ENCODE peak calls at places on chromosomes 7 and 10, in ten cellular contexts. Z, P, V, Q, G, T, N, D, K and H are unnamed samples. For H3K4me1, the result is how much of the 10 kb centered on the place peaks cover.

GRCh38 chr7:32036557-32036956 is 33.6 kb downstream of the PDE1C start:
- DNase-seq in Z (no peak), P (no peak), V (no peak), Q (no peak), G (no peak), T (peak), N (no peak), D (no peak), K (no peak), H (no peak)

GRCh38 chr7:88200793-88201192 is 19.0 kb downstream of the SRI start:
- DNase-seq in Z (no peak), P (no peak), V (no peak), Q (no peak), G (no peak), T (no peak), N (no peak), D (peak), K (no peak), H (no peak)

GRCh38 chr10:127884501-127884900 is 8.2 kb downstream of the CLRN3 start:
- DNase-seq in Z (peak), P (no peak), V (no peak), Q (no peak), G (no peak), T (no peak), N (no peak), D (no peak), K (no peak), H (no peak)

GRCh38 chr7:64618785-64619456 is 47.0 kb upstream of the ZNF107 start:
- DNase-seq in Z (peak), P (no peak), V (no peak), Q (no peak), G (no peak), T (peak), N (no peak), D (peak), K (no peak), H (no peak)

GRCh38 chr7:138338361-138338760 is 121.7 kb upstream of the TRIM24 start:
- DNase-seq in Z (peak), P (peak), V (no peak), Q (peak), G (no peak), T (no peak), N (peak), D (no peak), K (peak), H (no peak)

GRCh38 chr10:95560288-95561199 is 627 bp downstream of the SORBS1 start:
- DNase-seq in Z (peak), P (peak), V (peak), Q (peak), G (peak), T (peak), N (peak), D (peak), K (peak), H (peak)

GRCh38 chr7:82362129-82362528 is 81.4 kb downstream of the CACNA2D1 start:
- DNase-seq in Z (no peak), P (no peak), V (no peak), Q (no peak), G (no peak), T (no peak), N (no peak), D (peak), K (no peak), H (no peak)

GRCh38 chr7:101859411-101860106 is 42.1 kb downstream of the CUX1 start:
- DNase-seq in Z (no peak), P (no peak), V (no peak), Q (no peak), G (no peak), T (no peak), N (no peak), D (no peak), K (no peak), H (no peak)

GRCh38 chr10:131848741-131849590 is 51.8 kb upstream of the PPP2R2D start:
- DNase-seq in Z (no peak), P (no peak), V (no peak), Q (no peak), G (no peak), T (no peak), N (peak), D (no peak), K (peak), H (peak)

GRCh38 chr10:13703101-13703818 is 116.5 kb downstream of the PRPF18 start:
- DNase-seq in Z (no peak), P (no peak), V (no peak), Q (no peak), G (no peak), T (no peak), N (no peak), D (no peak), K (no peak), H (no peak)

GRCh38 chr7:30164567-30164966 is 29.8 kb downstream of the MTURN start:
- DNase-seq in Z (no peak), P (no peak), V (no peak), Q (no peak), G (no peak), T (peak), N (no peak), D (peak), K (no peak), H (no peak)

GRCh38 chr7:95622001-95622549 is 25.8 kb upstream of the PDK4 start:
- DNase-seq in Z (no peak), P (no peak), V (no peak), Q (peak), G (no peak), T (no peak), N (no peak), D (no peak), K (no peak), H (no peak)

GRCh38 chr7:120272896-120273475 is at the start of gene KCND2:
- DNase-seq in Z (no peak), P (no peak), V (no peak), Q (no peak), G (no peak), T (peak), N (no peak), D (peak), K (no peak), H (peak)

GRCh38 chr7:47498229-47499056 is 83.5 kb downstream of the TNS3 start:
- DNase-seq in Z (peak), P (no peak), V (no peak), Q (peak), G (no peak), T (peak), N (no peak), D (no peak), K (no peak), H (peak)

GRCh38 chr7:47502240-47502877 is 79.6 kb downstream of the TNS3 start:
- DNase-seq in Z (peak), P (no peak), V (no peak), Q (no peak), G (no peak), T (no peak), N (no peak), D (no peak), K (no peak), H (no peak)

GRCh38 chr7:47500103-47500563 is 81.8 kb downstream of the TNS3 start:
- DNase-seq in Z (peak), P (no peak), V (no peak), Q (peak), G (peak), T (no peak), N (no peak), D (no peak), K (no peak), H (no peak)

GRCh38 chr7:47503283-47503682 is 78.6 kb downstream of the TNS3 start:
- DNase-seq in Z (no peak), P (no peak), V (no peak), Q (no peak), G (no peak), T (no peak), N (peak), D (no peak), K (no peak), H (no peak)

DNA sequence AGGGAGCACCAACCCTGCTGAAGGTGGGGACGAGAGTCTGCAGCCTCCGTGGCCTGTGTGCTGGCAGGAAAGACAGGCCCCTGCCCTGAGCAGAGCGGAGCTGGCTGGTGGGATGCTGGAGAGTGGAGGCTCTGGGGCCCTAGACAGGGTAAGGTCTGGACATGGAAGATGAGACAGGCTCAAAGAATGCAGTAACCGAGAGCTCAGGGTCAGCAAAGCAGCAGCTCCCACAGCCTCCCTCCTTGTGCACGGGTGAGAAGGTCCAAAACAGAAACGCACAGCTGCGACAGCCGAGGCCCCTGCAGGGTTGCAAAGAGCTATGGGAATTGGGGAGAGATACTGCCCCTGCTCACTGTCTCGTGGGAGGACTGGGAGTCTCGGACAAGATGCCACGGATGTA is 80.5 kb downstream of the TNS3 start:
- DNase-seq in Z (no peak), P (no peak), V (no peak), Q (no peak), G (no peak), T (no peak), N (peak), D (no peak), K (no peak), H (no peak)
- H3K27ac ChIP-seq in Z (no peak), P (no peak), V (no peak), Q (peak), G (no peak), T (no peak), N (peak), D (no peak), K (no peak), H (no peak)

GRCh38 chr7:15686209-15686956 is at the start of gene MEOX2:
- DNase-seq in Z (peak), P (peak), V (no peak), Q (peak), G (no peak), T (no peak), N (peak), D (peak), K (peak), H (peak)
- H3K4me3 ChIP-seq in Z (peak), P (peak), V (no peak), Q (no peak), G (peak), T (no peak), N (no peak), D (peak), K (peak), H (peak)

GRCh38 chr10:79088613-79089355 is 20.0 kb downstream of the ZMIZ1 start:
- DNase-seq in Z (no peak), P (no peak), V (no peak), Q (no peak), G (no peak), T (no peak), N (no peak), D (no peak), K (no peak), H (no peak)
- H3K4me1 ChIP-seq in Z (under half), P (half or more), V (under half), Q (half or more), G (under half), T (under half), N (under half), D (under half), K (half or more), H (under half)

GRCh38 chr10:61786728-61787127 is 114.8 kb upstream of the ARID5B start:
- DNase-seq in Z (no peak), P (no peak), V (no peak), Q (no peak), G (no peak), T (peak), N (peak), D (no peak), K (no peak), H (no peak)
- H3K27ac ChIP-seq in Z (no peak), P (no peak), V (no peak), Q (peak), G (no peak), T (no peak), N (peak), D (no peak), K (no peak), H (peak)

DNA sequence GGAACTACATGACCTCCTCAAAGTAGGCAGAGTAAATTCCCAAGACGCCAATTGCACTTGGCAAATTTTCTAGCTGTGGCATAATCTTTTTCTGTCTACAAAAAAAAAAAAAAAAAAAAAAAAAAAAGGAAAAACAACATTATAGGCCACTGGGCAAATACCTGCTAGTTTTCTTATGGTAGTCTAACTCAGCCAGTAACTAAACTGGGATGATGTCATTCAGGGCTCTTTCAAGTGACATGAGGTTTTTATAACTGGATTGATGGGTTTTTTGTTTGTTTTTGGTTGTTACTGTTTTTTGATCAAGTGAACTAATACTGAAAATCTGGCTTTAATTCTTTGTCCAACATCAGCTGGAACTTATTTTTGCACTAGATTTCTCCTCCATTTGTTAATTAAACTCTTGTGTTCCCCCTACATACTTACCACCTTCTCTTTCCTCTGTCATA is 7.4 kb upstream of the VIM start:
- DNase-seq in Z (no peak), P (no peak), V (no peak), Q (no peak), G (no peak), T (no peak), N (no peak), D (no peak), K (no peak), H (no peak)
- H3K4me3 ChIP-seq in Z (no peak), P (no peak), V (no peak), Q (no peak), G (no peak), T (no peak), N (no peak), D (no peak), K (no peak), H (no peak)